ENCODE peak calls at places on chromosomes 13 and 19, in six cellular contexts. One of them, this sample, is unnamed.
A peak's percentile ranks its signal among the peaks of the same experiment; 100 is the strongest.

GRCh38 chr19:4365341-4365740 is 22.0 kb downstream of the MPND start:
- DNase-seq in NCI-H2081: no peak
- DNase-seq in HFFc6: no peak
- DNase-seq in GM23248: no peak
- DNase-seq in activated gamma-delta T cell: no peak
- DNase-seq in cardiac fibroblast: no peak
- DNase-seq in this sample: no peak

GRCh38 chr13:89925107-89925506 is 1422.4 kb upstream of the MIR17HG start:
- DNase-seq in NCI-H2081: peak; percentile 13
- DNase-seq in HFFc6: no peak
- DNase-seq in GM23248: peak; percentile 42
- DNase-seq in activated gamma-delta T cell: no peak
- DNase-seq in cardiac fibroblast: peak; percentile 23
- DNase-seq in this sample: no peak

GRCh38 chr13:106274551-106275208 is 260.8 kb downstream of the EFNB2 start:
- DNase-seq in NCI-H2081: no peak
- DNase-seq in HFFc6: no peak
- DNase-seq in GM23248: peak; percentile 4
- DNase-seq in activated gamma-delta T cell: no peak
- DNase-seq in cardiac fibroblast: peak; percentile 6
- DNase-seq in this sample: peak; percentile 36

GRCh38 chr19:55091126-55091910 is 15.6 kb downstream of the EPS8L1 start:
- DNase-seq in NCI-H2081: no peak
- DNase-seq in HFFc6: no peak
- DNase-seq in GM23248: no peak
- DNase-seq in activated gamma-delta T cell: no peak
- DNase-seq in cardiac fibroblast: no peak
- DNase-seq in this sample: no peak

GRCh38 chr19:12833747-12834417 is 497 bp downstream of the RTBDN start:
- DNase-seq in NCI-H2081: peak; percentile 57
- DNase-seq in HFFc6: no peak
- DNase-seq in GM23248: peak; percentile 45
- DNase-seq in activated gamma-delta T cell: peak; percentile 49
- DNase-seq in cardiac fibroblast: no peak
- DNase-seq in this sample: no peak

GRCh38 chr13:37602743-37603381 is 4.3 kb upstream of the POSTN start:
- DNase-seq in NCI-H2081: no peak
- DNase-seq in HFFc6: peak; percentile 10
- DNase-seq in GM23248: peak; percentile 70
- DNase-seq in activated gamma-delta T cell: no peak
- DNase-seq in cardiac fibroblast: peak; percentile 63
- DNase-seq in this sample: no peak

GRCh38 chr13:82370306-82370705 is 1512.0 kb downstream of the SLITRK1 start:
- DNase-seq in NCI-H2081: no peak
- DNase-seq in HFFc6: peak; percentile 35
- DNase-seq in GM23248: no peak
- DNase-seq in activated gamma-delta T cell: no peak
- DNase-seq in cardiac fibroblast: no peak
- DNase-seq in this sample: no peak

GRCh38 chr19:10111405-10111811 is at the start of gene P2RY11:
- DNase-seq in NCI-H2081: no peak
- DNase-seq in HFFc6: no peak
- DNase-seq in GM23248: no peak
- DNase-seq in activated gamma-delta T cell: no peak
- DNase-seq in cardiac fibroblast: no peak
- DNase-seq in this sample: no peak

GRCh38 chr19:56109216-56109615 is 11.9 kb downstream of the ZNF787 start:
- DNase-seq in NCI-H2081: no peak
- DNase-seq in HFFc6: no peak
- DNase-seq in GM23248: peak; percentile 51
- DNase-seq in activated gamma-delta T cell: no peak
- DNase-seq in cardiac fibroblast: peak; percentile 44
- DNase-seq in this sample: no peak

GRCh38 chr13:24858953-24859352 is 95.0 kb downstream of the RNF17 start:
- DNase-seq in NCI-H2081: no peak
- DNase-seq in HFFc6: no peak
- DNase-seq in GM23248: no peak
- DNase-seq in activated gamma-delta T cell: no peak
- DNase-seq in cardiac fibroblast: no peak
- DNase-seq in this sample: no peak

GRCh38 chr19:48393559-48394330 is at the start of gene GRIN2D:
- DNase-seq in NCI-H2081: no peak
- DNase-seq in HFFc6: peak; percentile 20
- DNase-seq in GM23248: peak; percentile 68
- DNase-seq in activated gamma-delta T cell: no peak
- DNase-seq in cardiac fibroblast: peak; percentile 29
- DNase-seq in this sample: no peak

GRCh38 chr13:21458457-21458815 is 667 bp downstream of the ZDHHC20 start:
- DNase-seq in NCI-H2081: no peak
- DNase-seq in HFFc6: no peak
- DNase-seq in GM23248: peak; percentile 52
- DNase-seq in activated gamma-delta T cell: peak; percentile 13
- DNase-seq in cardiac fibroblast: no peak
- DNase-seq in this sample: no peak

GRCh38 chr13:41345921-41346589 is 35.0 kb downstream of the NAA16 start:
- DNase-seq in NCI-H2081: no peak
- DNase-seq in HFFc6: no peak
- DNase-seq in GM23248: no peak
- DNase-seq in activated gamma-delta T cell: no peak
- DNase-seq in cardiac fibroblast: no peak
- DNase-seq in this sample: no peak

GRCh38 chr19:11377237-11377636 is 2.8 kb downstream of the SWSAP1 start:
- DNase-seq in NCI-H2081: no peak
- DNase-seq in HFFc6: peak; percentile 85
- DNase-seq in GM23248: peak; percentile 87
- DNase-seq in activated gamma-delta T cell: no peak
- DNase-seq in cardiac fibroblast: peak; percentile 88
- DNase-seq in this sample: peak; percentile 90

GRCh38 chr13:37929308-37929707 is 59.7 kb upstream of the TRPC4 start:
- DNase-seq in NCI-H2081: no peak
- DNase-seq in HFFc6: no peak
- DNase-seq in GM23248: no peak
- DNase-seq in activated gamma-delta T cell: no peak
- DNase-seq in cardiac fibroblast: no peak
- DNase-seq in this sample: no peak

GRCh38 chr19:55285225-55285890 is 1.6 kb downstream of the BRSK1 start:
- DNase-seq in NCI-H2081: no peak
- DNase-seq in HFFc6: no peak
- DNase-seq in GM23248: peak; percentile 36
- DNase-seq in activated gamma-delta T cell: no peak
- DNase-seq in cardiac fibroblast: no peak
- DNase-seq in this sample: no peak

GRCh38 chr13:44211286-44211685 is 162.3 kb upstream of the SERP2 start:
- DNase-seq in NCI-H2081: no peak
- DNase-seq in HFFc6: no peak
- DNase-seq in GM23248: no peak
- DNase-seq in activated gamma-delta T cell: no peak
- DNase-seq in cardiac fibroblast: no peak
- DNase-seq in this sample: no peak

GRCh38 chr13:84686973-84687372 is 804.7 kb upstream of the SLITRK1 start:
- DNase-seq in NCI-H2081: no peak
- DNase-seq in HFFc6: no peak
- DNase-seq in GM23248: no peak
- DNase-seq in activated gamma-delta T cell: no peak
- DNase-seq in cardiac fibroblast: no peak
- DNase-seq in this sample: no peak

GRCh38 chr13:92900455-92900854 is 326.2 kb upstream of the GPC6 start:
- DNase-seq in NCI-H2081: no peak
- DNase-seq in HFFc6: no peak
- DNase-seq in GM23248: no peak
- DNase-seq in activated gamma-delta T cell: no peak
- DNase-seq in cardiac fibroblast: no peak
- DNase-seq in this sample: no peak

GRCh38 chr13:25687622-25688225 is 315.9 kb downstream of the ATP8A2 start:
- DNase-seq in NCI-H2081: peak; percentile 68
- DNase-seq in HFFc6: no peak
- DNase-seq in GM23248: no peak
- DNase-seq in activated gamma-delta T cell: no peak
- DNase-seq in cardiac fibroblast: no peak
- DNase-seq in this sample: no peak

GRCh38 chr13:102599451-102600012 is 2.7 kb downstream of the TPP2 start:
- DNase-seq in NCI-H2081: no peak
- DNase-seq in HFFc6: no peak
- DNase-seq in GM23248: no peak
- DNase-seq in activated gamma-delta T cell: no peak
- DNase-seq in cardiac fibroblast: no peak
- DNase-seq in this sample: no peak